ENCODE peak calls at places on chromosomes 12 and 14, in six cellular contexts. U is HT-29, H is GM23338, Y is skeletal muscle cell, P is iris pigment epithelial cell, G is pancreas. V is an unnamed sample.

GRCh38 chr14:35385042-35385839 is 19.3 kb downstream of the NFKBIA start:
- DNase-seq in P (peak; percentile 75), G (peak; percentile 62), H (no peak), Y (peak; percentile 95), U (no peak), V (peak; percentile 86)

GRCh38 chr14:105472496-105472991 is 2.1 kb upstream of the CRIP2 start:
- DNase-seq in H (no peak), U (peak; percentile 78), P (no peak), Y (no peak), G (peak; percentile 65), V (no peak)

GRCh38 chr14:21526672-21527319 is 650 bp upstream of the SALL2 start:
- DNase-seq in U (no peak), H (peak; percentile 97), G (no peak), P (no peak), Y (no peak), V (peak; percentile 86)

GRCh38 chr12:15966426-15966825 is 55.3 kb downstream of the DERA start:
- DNase-seq in Y (no peak), U (no peak), H (no peak), P (peak; percentile 84), G (no peak), V (no peak)

GRCh38 chr12:27003421-27004311 is 10.5 kb downstream of the TM7SF3 start:
- DNase-seq in P (no peak), Y (no peak), G (no peak), H (peak; percentile 32), U (peak; percentile 54), V (peak; percentile 7)

GRCh38 chr14:103709814-103710213 is 5.4 kb downstream of the XRCC3 start:
- DNase-seq in P (no peak), G (no peak), U (no peak), H (no peak), Y (no peak), V (no peak)

GRCh38 chr12:109727039-109727723 is 13.6 kb downstream of the FAM222A start:
- DNase-seq in P (no peak), U (no peak), Y (no peak), H (no peak), G (peak; percentile 57), V (no peak)

GRCh38 chr12:92784795-92785562 is 82.2 kb downstream of the PLEKHG7 start:
- DNase-seq in Y (peak; percentile 42), U (peak; percentile 91), G (peak; percentile 19), H (peak; percentile 88), P (peak; percentile 87), V (peak; percentile 79)

GRCh38 chr14:93041002-93041401 is 74.7 kb downstream of the ITPK1 start:
- DNase-seq in P (no peak), H (peak; percentile 65), G (no peak), Y (no peak), U (no peak), V (no peak)

GRCh38 chr12:4270670-4271432 is 2.7 kb upstream of the CCND2 start:
- DNase-seq in U (no peak), Y (no peak), H (peak; percentile 82), P (peak; percentile 17), G (peak; percentile 33), V (no peak)

GRCh38 chr12:42684171-42685071 is 94.9 kb upstream of the PRICKLE1 start:
- DNase-seq in P (peak; percentile 26), H (peak; percentile 8), U (no peak), G (no peak), Y (no peak), V (no peak)

GRCh38 chr12:67067453-67068203 is 201.5 kb upstream of the CAND1 start:
- DNase-seq in P (no peak), Y (no peak), H (peak; percentile 15), G (no peak), U (no peak), V (peak; percentile 31)

GRCh38 chr14:74980746-74981661 is 21.7 kb upstream of the EIF2B2 start:
- DNase-seq in H (peak; percentile 64), Y (no peak), P (peak; percentile 71), U (no peak), G (no peak), V (peak; percentile 59)

GRCh38 chr12:22101749-22102243 is 55.8 kb downstream of the CMAS start:
- DNase-seq in G (no peak), P (peak; percentile 72), U (no peak), Y (peak; percentile 81), H (no peak), V (no peak)

GRCh38 chr14:69366069-69366468 is 32.0 kb downstream of the ERH start:
- DNase-seq in G (no peak), Y (no peak), H (no peak), P (no peak), U (no peak), V (no peak)

GRCh38 chr12:50677858-50678257 is 86.0 kb upstream of the ATF1 start:
- DNase-seq in H (no peak), P (no peak), G (no peak), U (no peak), Y (peak; percentile 29), V (no peak)

GRCh38 chr12:68899251-68899771 is 33.7 kb downstream of the CPM start:
- DNase-seq in G (peak; percentile 79), Y (peak; percentile 88), H (no peak), P (peak; percentile 58), U (peak; percentile 69), V (no peak)

GRCh38 chr12:43891856-43892574 is 56.1 kb downstream of the TMEM117 start:
- DNase-seq in Y (no peak), G (peak; percentile 13), P (peak; percentile 8), U (no peak), H (no peak), V (no peak)

GRCh38 chr12:72618764-72619163 is 346.6 kb downstream of the TRHDE start:
- DNase-seq in U (no peak), Y (no peak), H (no peak), P (no peak), G (no peak), V (no peak)

GRCh38 chr12:9148926-9149325 is 33.2 kb upstream of the A2M start:
- DNase-seq in Y (no peak), P (no peak), U (no peak), H (no peak), G (no peak), V (no peak)

GRCh38 chr12:64968989-64969819 is 144.8 kb downstream of the TBC1D30 start:
- DNase-seq in P (peak; percentile 66), G (no peak), U (peak; percentile 55), Y (peak; percentile 41), H (peak; percentile 12), V (no peak)

GRCh38 chr14:69315302-69315701 is 55.3 kb downstream of the GALNT16 start:
- DNase-seq in Y (no peak), U (no peak), H (no peak), G (no peak), P (no peak), V (no peak)

GRCh38 chr12:58656254-58657009 is 263.9 kb downstream of the LRIG3 start:
- DNase-seq in P (no peak), G (no peak), U (no peak), Y (no peak), H (no peak), V (no peak)

GRCh38 chr14:69909831-69910550 is 30.8 kb downstream of the SMOC1 start:
- DNase-seq in Y (no peak), H (no peak), U (no peak), G (no peak), P (no peak), V (no peak)